ENCODE peak calls at places on chromosomes 11 and 22, in seven cellular contexts. G is left ventricle myocardium inferior, V is HFFc6, E is RWPE1, H is H1, A is bronchial epithelial cell, P is neural crest cell. Y is an unnamed sample.

GRCh38 chr22:35749808-35750207 is 32.1 kb downstream of the APOL5 start:
- DNase-seq in G (no peak), V (no peak), E (no peak), H (no peak), A (no peak), P (no peak), Y (peak)

GRCh38 chr11:57251037-57251436 is 14.0 kb upstream of the APLNR start:
- DNase-seq in G (no peak), V (no peak), E (no peak), H (no peak), A (no peak), P (no peak), Y (no peak)

GRCh38 chr11:1638344-1638743 is 8.8 kb downstream of the KRTAP5-5 start:
- DNase-seq in G (no peak), V (no peak), E (no peak), H (no peak), A (no peak), P (no peak), Y (no peak)

GRCh38 chr11:9787981-9788521 is 124.2 kb downstream of the SWAP70 start:
- DNase-seq in G (peak), V (peak), E (no peak), H (no peak), A (no peak), P (no peak), Y (peak)

GRCh38 chr11:119322921-119323531 is 6.1 kb upstream of the MCAM start:
- DNase-seq in G (no peak), V (no peak), E (no peak), H (no peak), A (no peak), P (no peak), Y (no peak)

GRCh38 chr11:85307381-85307780 is 319.8 kb downstream of the DLG2 start:
- DNase-seq in G (no peak), V (no peak), E (no peak), H (no peak), A (no peak), P (no peak), Y (no peak)

GRCh38 chr22:32804036-32804435 is 2.5 kb downstream of the TIMP3 start:
- DNase-seq in G (no peak), V (peak), E (no peak), H (no peak), A (no peak), P (no peak), Y (no peak)

GRCh38 chr11:133549796-133550195 is 17.5 kb upstream of the OPCML start:
- DNase-seq in G (no peak), V (no peak), E (no peak), H (peak), A (no peak), P (no peak), Y (no peak)

GRCh38 chr11:13836666-13837065 is 125.9 kb upstream of the SPON1 start:
- DNase-seq in G (no peak), V (no peak), E (no peak), H (no peak), A (no peak), P (no peak), Y (no peak)

GRCh38 chr11:57223601-57224000 is 13.4 kb downstream of the APLNR start:
- DNase-seq in G (no peak), V (peak), E (no peak), H (no peak), A (no peak), P (no peak), Y (no peak)

GRCh38 chr11:61694971-61695706 is 14.9 kb downstream of the DAGLA start:
- DNase-seq in G (peak), V (no peak), E (no peak), H (no peak), A (no peak), P (no peak), Y (no peak)

GRCh38 chr22:32986773-32987050 is 71.5 kb downstream of the SYN3 start:
- DNase-seq in G (no peak), V (no peak), E (no peak), H (no peak), A (no peak), P (no peak), Y (no peak)

GRCh38 chr22:37010174-37010573 is 9.1 kb downstream of the TST start:
- DNase-seq in G (no peak), V (no peak), E (no peak), H (no peak), A (no peak), P (no peak), Y (no peak)

GRCh38 chr11:64406221-64406946 is 47.4 kb downstream of the RPS6KA4 start:
- DNase-seq in G (peak), V (no peak), E (no peak), H (no peak), A (no peak), P (peak), Y (no peak)

GRCh38 chr22:41946360-41947180 is at the start of gene CENPM:
- DNase-seq in G (peak), V (peak), E (peak), H (peak), A (peak), P (peak), Y (peak)

GRCh38 chr22:41939981-41940852 is 6.7 kb downstream of the CENPM start:
- DNase-seq in G (no peak), V (no peak), E (no peak), H (no peak), A (no peak), P (no peak), Y (no peak)

GRCh38 chr22:41943661-41944209 is 3.2 kb downstream of the CENPM start:
- DNase-seq in G (no peak), V (peak), E (no peak), H (no peak), A (peak), P (no peak), Y (peak)

GRCh38 chr22:41936894-41937169 is 10.1 kb downstream of the CENPM start:
- DNase-seq in G (no peak), V (no peak), E (no peak), H (no peak), A (no peak), P (no peak), Y (no peak)

GRCh38 chr22:41940853-41941765 is 5.8 kb downstream of the CENPM start:
- DNase-seq in G (peak), V (peak), E (peak), H (peak), A (peak), P (peak), Y (peak)
- TF ChIP-seq CTCF in G (peak), V (peak), E (peak), H (peak), A (peak), P (peak), Y (peak)

GRCh38 chr11:75212463-75212862 is 28.1 kb upstream of the TPBGL start:
- DNase-seq in G (no peak), V (no peak), E (no peak), H (no peak), A (no peak), P (no peak), Y (no peak)

GRCh38 chr11:75208444-75208843 is 32.1 kb upstream of the TPBGL start:
- DNase-seq in G (no peak), V (no peak), E (no peak), H (no peak), A (no peak), P (no peak), Y (no peak)

GRCh38 chr11:75219869-75220268 is 20.7 kb upstream of the TPBGL start:
- DNase-seq in G (no peak), V (no peak), E (no peak), H (no peak), A (no peak), P (no peak), Y (no peak)

GRCh38 chr11:75214843-75215242 is 25.7 kb upstream of the TPBGL start:
- DNase-seq in G (no peak), V (no peak), E (no peak), H (no peak), A (no peak), P (no peak), Y (no peak)

GRCh38 chr11:75214411-75214821 is 26.2 kb upstream of the TPBGL start:
- DNase-seq in G (peak), V (peak), E (peak), H (peak), A (peak), P (peak), Y (peak)
- TF ChIP-seq CTCF in G (peak), V (peak), E (peak), H (peak), A (peak), P (peak), Y (peak)

GRCh38 chr11:46521947-46522681 is 71.7 kb downstream of the AMBRA1 start:
- DNase-seq in G (no peak), V (peak), E (no peak), H (no peak), A (no peak), P (no peak), Y (peak)
- TF ChIP-seq CTCF in G (peak), V (peak), E (no peak), H (no peak), A (no peak), P (peak), Y (peak)

GRCh38 chr11:92880391-92880790 is 89.1 kb upstream of the MTNR1B start:
- DNase-seq in G (no peak), V (peak), E (no peak), H (no peak), A (no peak), P (no peak), Y (no peak)
- TF ChIP-seq CTCF in G (no peak), V (no peak), E (no peak), H (no peak), A (no peak), P (no peak), Y (no peak)